ENCODE peak calls at places on chromosome 7, in nine cellular contexts. One of them, this sample, is unnamed.

GRCh38 chr7:105779856-105780815 is 96.3 kb downstream of the ATXN7L1 start:
- DNase-seq in right lobe of liver: no peak
- DNase-seq in heart right ventricle: no peak
- DNase-seq in SK-N-SH: peak
- DNase-seq in glutamatergic neuron: no peak
- DNase-seq in progenitor cell of endocrine pancreas: no peak
- DNase-seq in CD4-positive, alpha-beta T cell: no peak
- DNase-seq in heart left ventricle: no peak
- DNase-seq in CD8-positive, alpha-beta T cell: no peak
- DNase-seq in this sample: no peak

GRCh38 chr7:7562736-7563135 is 3.9 kb upstream of the MIOS start:
- DNase-seq in glutamatergic neuron: no peak
- DNase-seq in heart right ventricle: no peak
- DNase-seq in progenitor cell of endocrine pancreas: no peak
- DNase-seq in right lobe of liver: no peak
- DNase-seq in CD8-positive, alpha-beta T cell: no peak
- DNase-seq in SK-N-SH: no peak
- DNase-seq in CD4-positive, alpha-beta T cell: no peak
- DNase-seq in heart left ventricle: no peak
- DNase-seq in this sample: peak

GRCh38 chr7:82446897-82447296 is 3.3 kb upstream of the CACNA2D1 start:
- DNase-seq in heart right ventricle: no peak
- DNase-seq in right lobe of liver: no peak
- DNase-seq in progenitor cell of endocrine pancreas: no peak
- DNase-seq in CD8-positive, alpha-beta T cell: no peak
- DNase-seq in glutamatergic neuron: no peak
- DNase-seq in heart left ventricle: no peak
- DNase-seq in SK-N-SH: no peak
- DNase-seq in CD4-positive, alpha-beta T cell: no peak
- DNase-seq in this sample: no peak

GRCh38 chr7:140744005-140744404 is 47.5 kb downstream of the NDUFB2 start:
- DNase-seq in CD4-positive, alpha-beta T cell: no peak
- DNase-seq in glutamatergic neuron: no peak
- DNase-seq in CD8-positive, alpha-beta T cell: no peak
- DNase-seq in heart left ventricle: no peak
- DNase-seq in heart right ventricle: no peak
- DNase-seq in SK-N-SH: no peak
- DNase-seq in right lobe of liver: no peak
- DNase-seq in progenitor cell of endocrine pancreas: no peak
- DNase-seq in this sample: no peak

GRCh38 chr7:121298831-121299239 is 30.0 kb upstream of the WNT16 start:
- DNase-seq in progenitor cell of endocrine pancreas: no peak
- DNase-seq in CD4-positive, alpha-beta T cell: no peak
- DNase-seq in glutamatergic neuron: no peak
- DNase-seq in heart right ventricle: no peak
- DNase-seq in right lobe of liver: no peak
- DNase-seq in CD8-positive, alpha-beta T cell: no peak
- DNase-seq in SK-N-SH: no peak
- DNase-seq in heart left ventricle: no peak
- DNase-seq in this sample: no peak

GRCh38 chr7:23863209-23863798 is 153.3 kb downstream of the STK31 start:
- DNase-seq in heart right ventricle: no peak
- DNase-seq in CD8-positive, alpha-beta T cell: no peak
- DNase-seq in progenitor cell of endocrine pancreas: no peak
- DNase-seq in right lobe of liver: no peak
- DNase-seq in SK-N-SH: peak
- DNase-seq in heart left ventricle: no peak
- DNase-seq in CD4-positive, alpha-beta T cell: no peak
- DNase-seq in glutamatergic neuron: no peak
- DNase-seq in this sample: peak

GRCh38 chr7:51025668-51026067 is 243.0 kb upstream of the GRB10 start:
- DNase-seq in SK-N-SH: no peak
- DNase-seq in CD4-positive, alpha-beta T cell: no peak
- DNase-seq in progenitor cell of endocrine pancreas: no peak
- DNase-seq in glutamatergic neuron: no peak
- DNase-seq in heart right ventricle: no peak
- DNase-seq in CD8-positive, alpha-beta T cell: no peak
- DNase-seq in right lobe of liver: no peak
- DNase-seq in heart left ventricle: no peak
- DNase-seq in this sample: peak

GRCh38 chr7:111756687-111757178 is 194.4 kb upstream of the IMMP2L start:
- DNase-seq in heart right ventricle: peak
- DNase-seq in CD8-positive, alpha-beta T cell: no peak
- DNase-seq in glutamatergic neuron: peak
- DNase-seq in right lobe of liver: no peak
- DNase-seq in heart left ventricle: peak
- DNase-seq in SK-N-SH: no peak
- DNase-seq in CD4-positive, alpha-beta T cell: no peak
- DNase-seq in progenitor cell of endocrine pancreas: no peak
- DNase-seq in this sample: peak

GRCh38 chr7:131027287-131027773 is 293.3 kb upstream of the KLF14 start:
- DNase-seq in CD4-positive, alpha-beta T cell: peak
- DNase-seq in heart right ventricle: no peak
- DNase-seq in right lobe of liver: no peak
- DNase-seq in heart left ventricle: no peak
- DNase-seq in SK-N-SH: peak
- DNase-seq in CD8-positive, alpha-beta T cell: no peak
- DNase-seq in progenitor cell of endocrine pancreas: no peak
- DNase-seq in glutamatergic neuron: peak
- DNase-seq in this sample: peak

GRCh38 chr7:82364048-82364447 is 79.5 kb downstream of the CACNA2D1 start:
- DNase-seq in progenitor cell of endocrine pancreas: no peak
- DNase-seq in SK-N-SH: no peak
- DNase-seq in heart left ventricle: no peak
- DNase-seq in glutamatergic neuron: no peak
- DNase-seq in heart right ventricle: no peak
- DNase-seq in CD8-positive, alpha-beta T cell: no peak
- DNase-seq in CD4-positive, alpha-beta T cell: no peak
- DNase-seq in right lobe of liver: no peak
- DNase-seq in this sample: no peak

GRCh38 chr7:77393261-77393660 is 22.9 kb downstream of the GSAP start:
- DNase-seq in CD8-positive, alpha-beta T cell: no peak
- DNase-seq in CD4-positive, alpha-beta T cell: no peak
- DNase-seq in progenitor cell of endocrine pancreas: no peak
- DNase-seq in glutamatergic neuron: no peak
- DNase-seq in SK-N-SH: no peak
- DNase-seq in heart right ventricle: no peak
- DNase-seq in right lobe of liver: no peak
- DNase-seq in heart left ventricle: no peak
- DNase-seq in this sample: no peak

GRCh38 chr7:98216941-98217622 is 5.8 kb downstream of the BHLHA15 start:
- DNase-seq in progenitor cell of endocrine pancreas: no peak
- DNase-seq in heart right ventricle: no peak
- DNase-seq in CD4-positive, alpha-beta T cell: no peak
- DNase-seq in glutamatergic neuron: no peak
- DNase-seq in SK-N-SH: no peak
- DNase-seq in CD8-positive, alpha-beta T cell: no peak
- DNase-seq in right lobe of liver: peak
- DNase-seq in heart left ventricle: peak
- DNase-seq in this sample: no peak

GRCh38 chr7:70154521-70155180 is 556.4 kb downstream of the AUTS2 start:
- DNase-seq in SK-N-SH: no peak
- DNase-seq in CD8-positive, alpha-beta T cell: no peak
- DNase-seq in heart left ventricle: no peak
- DNase-seq in progenitor cell of endocrine pancreas: no peak
- DNase-seq in right lobe of liver: no peak
- DNase-seq in heart right ventricle: no peak
- DNase-seq in glutamatergic neuron: no peak
- DNase-seq in CD4-positive, alpha-beta T cell: no peak
- DNase-seq in this sample: no peak

GRCh38 chr7:138880881-138881577 is 83.0 kb upstream of the ATP6V0A4 start:
- DNase-seq in right lobe of liver: no peak
- DNase-seq in progenitor cell of endocrine pancreas: no peak
- DNase-seq in CD4-positive, alpha-beta T cell: no peak
- DNase-seq in heart right ventricle: peak
- DNase-seq in CD8-positive, alpha-beta T cell: no peak
- DNase-seq in glutamatergic neuron: no peak
- DNase-seq in heart left ventricle: peak
- DNase-seq in SK-N-SH: peak
- DNase-seq in this sample: no peak

GRCh38 chr7:49776994-49777393 is 3.6 kb downstream of the VWC2 start:
- DNase-seq in CD8-positive, alpha-beta T cell: no peak
- DNase-seq in SK-N-SH: no peak
- DNase-seq in CD4-positive, alpha-beta T cell: no peak
- DNase-seq in heart right ventricle: peak
- DNase-seq in heart left ventricle: peak
- DNase-seq in right lobe of liver: no peak
- DNase-seq in progenitor cell of endocrine pancreas: no peak
- DNase-seq in glutamatergic neuron: peak
- DNase-seq in this sample: no peak

GRCh38 chr7:127546313-127546712 is 39.1 kb downstream of the GCC1 start:
- DNase-seq in SK-N-SH: no peak
- DNase-seq in heart left ventricle: no peak
- DNase-seq in heart right ventricle: no peak
- DNase-seq in CD4-positive, alpha-beta T cell: no peak
- DNase-seq in progenitor cell of endocrine pancreas: no peak
- DNase-seq in CD8-positive, alpha-beta T cell: no peak
- DNase-seq in glutamatergic neuron: no peak
- DNase-seq in right lobe of liver: no peak
- DNase-seq in this sample: no peak

GRCh38 chr7:127551941-127552340 is 33.5 kb downstream of the GCC1 start:
- DNase-seq in heart left ventricle: no peak
- DNase-seq in SK-N-SH: no peak
- DNase-seq in CD4-positive, alpha-beta T cell: no peak
- DNase-seq in progenitor cell of endocrine pancreas: no peak
- DNase-seq in right lobe of liver: no peak
- DNase-seq in CD8-positive, alpha-beta T cell: no peak
- DNase-seq in glutamatergic neuron: no peak
- DNase-seq in heart right ventricle: no peak
- DNase-seq in this sample: no peak

DNA sequence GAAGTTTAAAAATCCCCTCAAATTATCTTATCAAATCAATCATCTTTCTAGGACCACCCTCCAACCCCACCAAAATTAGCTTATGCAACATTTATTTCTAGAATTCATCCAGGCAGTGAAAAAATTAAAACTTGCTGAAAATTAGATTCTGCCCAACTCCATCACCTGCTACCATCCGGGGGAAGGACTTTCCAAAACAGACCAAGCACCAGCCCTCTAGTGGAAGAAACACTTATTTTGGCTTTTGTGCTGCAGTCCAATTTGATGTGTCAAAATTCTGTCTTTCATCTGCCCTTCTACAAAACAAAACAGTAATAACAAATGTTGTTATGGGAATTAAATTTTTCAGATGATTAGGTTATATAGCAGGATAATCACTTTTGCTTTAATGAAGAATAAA is 35.1 kb downstream of the GCC1 start:
- DNase-seq in heart right ventricle: no peak
- DNase-seq in progenitor cell of endocrine pancreas: no peak
- DNase-seq in heart left ventricle: no peak
- DNase-seq in right lobe of liver: no peak
- DNase-seq in CD8-positive, alpha-beta T cell: no peak
- DNase-seq in SK-N-SH: no peak
- DNase-seq in CD4-positive, alpha-beta T cell: no peak
- DNase-seq in glutamatergic neuron: no peak
- DNase-seq in this sample: no peak
- TF ChIP-seq CTCF in heart right ventricle: no peak
- TF ChIP-seq CTCF in progenitor cell of endocrine pancreas: peak
- TF ChIP-seq CTCF in heart left ventricle: no peak
- TF ChIP-seq CTCF in right lobe of liver: peak
- TF ChIP-seq CTCF in CD8-positive, alpha-beta T cell: no peak
- TF ChIP-seq CTCF in SK-N-SH: peak
- TF ChIP-seq CTCF in CD4-positive, alpha-beta T cell: no peak
- TF ChIP-seq CTCF in glutamatergic neuron: no peak
- TF ChIP-seq CTCF in this sample: peak

GRCh38 chr7:34158754-34159153 is 253.4 kb downstream of the BMPER start:
- DNase-seq in SK-N-SH: peak
- DNase-seq in glutamatergic neuron: no peak
- DNase-seq in progenitor cell of endocrine pancreas: no peak
- DNase-seq in CD8-positive, alpha-beta T cell: no peak
- DNase-seq in heart left ventricle: no peak
- DNase-seq in right lobe of liver: no peak
- DNase-seq in CD4-positive, alpha-beta T cell: no peak
- DNase-seq in heart right ventricle: no peak
- DNase-seq in this sample: no peak
- TF ChIP-seq CTCF in SK-N-SH: peak
- TF ChIP-seq CTCF in glutamatergic neuron: no peak
- TF ChIP-seq CTCF in progenitor cell of endocrine pancreas: peak
- TF ChIP-seq CTCF in CD8-positive, alpha-beta T cell: no peak
- TF ChIP-seq CTCF in heart left ventricle: no peak
- TF ChIP-seq CTCF in right lobe of liver: no peak
- TF ChIP-seq CTCF in CD4-positive, alpha-beta T cell: no peak
- TF ChIP-seq CTCF in heart right ventricle: peak
- TF ChIP-seq CTCF in this sample: no peak

DNA sequence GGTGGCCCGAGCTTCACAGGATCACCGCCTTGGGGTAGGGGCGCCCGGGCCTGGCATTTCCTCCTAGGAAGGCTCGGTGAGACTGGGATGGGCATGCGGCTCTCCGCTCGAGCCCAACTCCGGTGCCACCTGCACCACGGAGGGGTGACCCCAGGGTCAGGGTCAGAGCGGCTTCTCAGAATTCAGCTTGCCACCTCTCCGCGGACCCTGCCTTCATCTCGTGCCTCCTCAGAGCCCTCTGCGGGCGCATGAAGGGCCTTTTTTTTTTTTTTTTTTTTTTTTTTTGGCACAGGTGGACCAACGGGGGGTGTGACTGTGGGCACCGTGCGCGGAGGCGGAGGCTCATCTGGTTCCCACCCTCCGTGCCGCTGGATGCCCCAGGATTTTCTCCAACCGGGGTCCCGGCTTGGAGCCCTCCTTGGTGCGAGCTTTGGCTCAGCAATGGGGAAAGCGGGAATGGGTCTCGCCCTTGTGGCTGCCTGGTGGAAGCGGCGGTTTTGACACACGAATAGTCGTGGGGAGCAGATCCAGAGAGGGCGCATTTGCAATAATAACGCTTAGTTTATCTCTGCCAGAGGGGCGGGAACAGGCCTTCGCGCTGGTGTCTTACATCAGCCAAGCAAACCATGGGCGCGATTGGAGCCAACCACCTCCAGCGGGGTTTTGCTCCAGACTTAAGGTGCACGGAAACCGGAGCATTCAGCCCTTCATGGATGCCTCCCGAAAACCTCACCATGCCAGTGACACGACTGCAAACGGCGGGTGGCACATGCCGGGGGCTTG is 5.0 kb upstream of the TNRC18 start:
- DNase-seq in right lobe of liver: peak
- DNase-seq in progenitor cell of endocrine pancreas: peak
- DNase-seq in CD8-positive, alpha-beta T cell: no peak
- DNase-seq in glutamatergic neuron: peak
- DNase-seq in heart left ventricle: peak
- DNase-seq in SK-N-SH: peak
- DNase-seq in heart right ventricle: peak
- DNase-seq in CD4-positive, alpha-beta T cell: no peak
- DNase-seq in this sample: peak
- TF ChIP-seq CTCF in right lobe of liver: peak
- TF ChIP-seq CTCF in progenitor cell of endocrine pancreas: no peak
- TF ChIP-seq CTCF in CD8-positive, alpha-beta T cell: no peak
- TF ChIP-seq CTCF in glutamatergic neuron: peak
- TF ChIP-seq CTCF in heart left ventricle: no peak
- TF ChIP-seq CTCF in SK-N-SH: peak
- TF ChIP-seq CTCF in heart right ventricle: no peak
- TF ChIP-seq CTCF in CD4-positive, alpha-beta T cell: no peak
- TF ChIP-seq CTCF in this sample: peak

GRCh38 chr7:2403718-2404648 is 572 bp downstream of the CHST12 start:
- DNase-seq in glutamatergic neuron: peak
- DNase-seq in heart left ventricle: peak
- DNase-seq in right lobe of liver: no peak
- DNase-seq in progenitor cell of endocrine pancreas: peak
- DNase-seq in CD8-positive, alpha-beta T cell: no peak
- DNase-seq in CD4-positive, alpha-beta T cell: peak
- DNase-seq in heart right ventricle: no peak
- DNase-seq in SK-N-SH: peak
- DNase-seq in this sample: peak
- TF ChIP-seq CTCF in glutamatergic neuron: peak
- TF ChIP-seq CTCF in heart left ventricle: peak
- TF ChIP-seq CTCF in right lobe of liver: no peak
- TF ChIP-seq CTCF in progenitor cell of endocrine pancreas: peak
- TF ChIP-seq CTCF in CD8-positive, alpha-beta T cell: no peak
- TF ChIP-seq CTCF in CD4-positive, alpha-beta T cell: no peak
- TF ChIP-seq CTCF in heart right ventricle: no peak
- TF ChIP-seq CTCF in SK-N-SH: peak
- TF ChIP-seq CTCF in this sample: no peak

This sample was measured in foreskin fibroblast.